ENCODE peak calls at places on chromosomes 6 and 20, in seven cellular contexts. V, D, E, S, C, T and Q are unnamed samples.

GRCh38 chr6:124676033-124676432 is 286.2 kb upstream of the RNF217 start:
- DNase-seq in V (no peak), D (no peak), E (no peak), S (no peak), C (no peak), T (no peak), Q (no peak)

GRCh38 chr20:19699132-19699971 is 58.7 kb upstream of the RIN2 start:
- DNase-seq in V (no peak), D (no peak), E (no peak), S (no peak), C (peak; percentile 64), T (no peak), Q (no peak)

GRCh38 chr6:169445661-169446581 is 192.3 kb upstream of the THBS2 start:
- DNase-seq in V (no peak), D (no peak), E (no peak), S (no peak), C (no peak), T (no peak), Q (no peak)

GRCh38 chr20:33016581-33017109 is 9.1 kb downstream of the BPIFB2 start:
- DNase-seq in V (no peak), D (no peak), E (no peak), S (no peak), C (no peak), T (no peak), Q (no peak)

GRCh38 chr6:8400663-8401062 is 34.7 kb downstream of the SLC35B3 start:
- DNase-seq in V (no peak), D (no peak), E (no peak), S (no peak), C (no peak), T (no peak), Q (no peak)

GRCh38 chr6:12751694-12752304 is 35.2 kb downstream of the PHACTR1 start:
- DNase-seq in V (peak; percentile 47), D (peak; percentile 46), E (no peak), S (no peak), C (peak; percentile 68), T (peak; percentile 42), Q (no peak)

GRCh38 chr6:41723936-41724637 is 11.3 kb downstream of the TFEB start:
- DNase-seq in V (peak; percentile 35), D (no peak), E (no peak), S (no peak), C (no peak), T (no peak), Q (no peak)

GRCh38 chr20:51529758-51530157 is 12.8 kb downstream of the NFATC2 start:
- DNase-seq in V (no peak), D (no peak), E (peak; percentile 33), S (no peak), C (no peak), T (no peak), Q (no peak)

GRCh38 chr6:163720460-163721235 is 306.1 kb downstream of the QKI start:
- DNase-seq in V (no peak), D (no peak), E (no peak), S (no peak), C (no peak), T (no peak), Q (no peak)

GRCh38 chr6:14004258-14004657 is 79.5 kb downstream of the RNF182 start:
- DNase-seq in V (no peak), D (no peak), E (no peak), S (no peak), C (no peak), T (no peak), Q (no peak)

GRCh38 chr20:35657271-35657670 is 7.4 kb downstream of the CPNE1 start:
- DNase-seq in V (no peak), D (no peak), E (no peak), S (no peak), C (no peak), T (no peak), Q (no peak)

GRCh38 chr20:5933802-5934436 is 16.4 kb downstream of the TRMT6 start:
- DNase-seq in V (no peak), D (peak; percentile 7), E (no peak), S (no peak), C (peak; percentile 56), T (no peak), Q (no peak)

GRCh38 chr6:70586114-70586513 is 19.4 kb downstream of the SDHAF4 start:
- DNase-seq in V (no peak), D (no peak), E (no peak), S (no peak), C (no peak), T (no peak), Q (no peak)

GRCh38 chr6:81171991-81172740 is 580.3 kb downstream of the TENT5A start:
- DNase-seq in V (no peak), D (peak; percentile 19), E (no peak), S (no peak), C (no peak), T (peak; percentile 23), Q (peak; percentile 17)

GRCh38 chr6:14802761-14803160 is 443.1 kb upstream of the JARID2 start:
- DNase-seq in V (no peak), D (no peak), E (no peak), S (peak; percentile 3), C (no peak), T (no peak), Q (no peak)

GRCh38 chr20:22716824-22717351 is 132.5 kb upstream of the FOXA2 start:
- DNase-seq in V (no peak), D (no peak), E (no peak), S (no peak), C (no peak), T (no peak), Q (no peak)

GRCh38 chr6:167972193-167972592 is 25.3 kb upstream of the KIF25 start:
- DNase-seq in V (no peak), D (no peak), E (no peak), S (no peak), C (no peak), T (no peak), Q (no peak)

GRCh38 chr6:22906091-22906549 is 336.8 kb downstream of the HDGFL1 start:
- DNase-seq in V (no peak), D (no peak), E (no peak), S (no peak), C (peak; percentile 61), T (no peak), Q (no peak)

GRCh38 chr6:45608252-45608911 is 230.6 kb upstream of the SUPT3H start:
- DNase-seq in V (no peak), D (no peak), E (no peak), S (no peak), C (peak; percentile 51), T (no peak), Q (no peak)

DNA sequence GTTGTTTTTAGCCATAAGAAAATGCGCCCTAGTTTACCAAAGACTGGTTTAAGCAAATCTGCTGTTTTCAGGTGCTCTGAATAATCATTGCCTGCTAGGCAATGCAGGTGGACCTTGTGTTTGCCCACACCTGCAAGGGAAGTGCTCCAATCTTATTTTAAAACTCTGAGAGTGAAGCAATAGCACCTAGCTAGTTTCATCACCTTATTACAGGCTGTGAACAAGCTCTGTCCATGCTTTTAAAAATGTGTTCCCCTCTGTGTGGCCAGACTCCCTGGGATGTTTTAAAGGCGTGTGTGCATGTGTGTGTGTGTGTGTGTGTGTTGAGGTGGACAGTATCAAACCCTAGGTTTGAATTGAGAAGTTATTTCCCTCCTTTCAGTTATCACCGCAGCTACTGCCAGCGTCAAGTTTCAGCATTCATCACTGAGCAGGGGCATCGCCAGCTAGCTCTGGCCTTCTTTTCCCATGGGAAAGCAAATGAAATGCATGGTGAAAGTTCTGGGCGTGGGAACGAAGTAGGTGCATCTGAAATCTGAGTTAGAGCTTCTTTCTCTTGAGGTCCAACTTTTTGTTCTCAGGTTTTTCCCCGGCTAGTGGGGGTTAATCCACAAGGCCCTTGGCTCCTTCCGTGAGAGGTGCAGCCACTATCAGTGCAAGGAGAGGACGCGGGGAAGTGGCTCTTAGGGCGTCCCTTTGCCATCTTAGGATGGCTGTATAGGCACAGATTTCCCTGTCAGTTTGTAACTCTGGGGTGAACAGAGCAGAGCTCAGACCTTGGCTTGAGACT is 30.8 kb downstream of the DUSP22 start:
- DNase-seq in V (no peak), D (no peak), E (no peak), S (no peak), C (no peak), T (no peak), Q (no peak)
- H3K36me3 ChIP-seq in V (no peaks in the 10 kb centered on the region), D (no peaks in the 10 kb centered on the region), E (no peaks in the 10 kb centered on the region), S (peaks cover 11% of the 10 kb centered on the region), C (no peaks in the 10 kb centered on the region), T (no peaks in the 10 kb centered on the region), Q (no peaks in the 10 kb centered on the region)

GRCh38 chr6:157962601-157963084 is 19.0 kb upstream of the SYNJ2 start:
- DNase-seq in V (no peak), D (no peak), E (no peak), S (no peak), C (no peak), T (no peak), Q (no peak)
- TF ChIP-seq CTCF in V (no peak), D (no peak), E (no peak), S (no peak), C (no peak), T (no peak), Q (no peak)

GRCh38 chr20:36804425-36804824 is 30.9 kb upstream of the DSN1 start:
- DNase-seq in V (no peak), D (no peak), E (no peak), S (peak; percentile 38), C (no peak), T (no peak), Q (no peak)
- H3K36me3 ChIP-seq in V (no peaks in the 10 kb centered on the region), D (peaks cover 14% of the 10 kb centered on the region), E (no peaks in the 10 kb centered on the region), S (peaks cover 65% of the 10 kb centered on the region), C (peaks cover 87% of the 10 kb centered on the region), T (peaks cover 97% of the 10 kb centered on the region), Q (peaks cover 7% of the 10 kb centered on the region)

GRCh38 chr20:38937000-38937399 is 10.8 kb downstream of the FAM83D start:
- DNase-seq in V (no peak), D (no peak), E (no peak), S (no peak), C (no peak), T (no peak), Q (no peak)

GRCh38 chr20:38934530-38934929 is 8.3 kb downstream of the FAM83D start:
- DNase-seq in V (no peak), D (no peak), E (no peak), S (no peak), C (no peak), T (no peak), Q (no peak)

GRCh38 chr20:38935285-38935684 is 9.1 kb downstream of the FAM83D start:
- DNase-seq in V (no peak), D (no peak), E (no peak), S (no peak), C (no peak), T (no peak), Q (no peak)

GRCh38 chr20:38937978-38938473 is 11.8 kb downstream of the FAM83D start:
- DNase-seq in V (no peak), D (no peak), E (no peak), S (no peak), C (no peak), T (no peak), Q (no peak)

DNA sequence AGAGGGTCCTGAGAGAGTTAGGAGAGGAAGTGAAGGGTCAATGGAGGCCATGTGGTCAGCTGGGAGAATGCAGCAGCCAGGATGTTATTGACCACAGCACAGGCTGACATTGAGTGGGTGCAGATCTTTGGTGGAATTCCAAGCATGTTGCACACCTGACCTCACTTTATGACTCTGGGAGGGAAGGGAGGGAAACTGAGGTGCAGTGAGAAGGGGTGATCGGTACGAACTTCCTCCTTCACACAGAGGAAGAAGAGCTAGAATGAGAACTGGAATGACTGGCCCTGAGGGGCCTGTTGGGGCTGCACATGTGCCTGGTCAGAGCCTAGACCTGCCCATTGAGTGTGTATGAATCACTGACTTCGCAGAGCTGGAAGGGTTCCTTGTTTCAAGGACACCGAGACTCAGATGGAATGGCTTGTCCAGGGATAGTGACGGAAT is 9.8 kb downstream of the FAM83D start:
- DNase-seq in V (no peak), D (no peak), E (no peak), S (no peak), C (no peak), T (no peak), Q (no peak)
- TF ChIP-seq CTCF in V (no peak), D (no peak), E (no peak), S (no peak), C (no peak), T (no peak), Q (no peak)